ENCODE peak calls at places on chromosomes 2 and 18, in six cellular contexts. V is K562; L is stimulated activated CD4-positive, alpha-beta T cell treated with anti-CD3 and anti-CD28 coated beads, Interleukin-2, amount 100 ng/mL, for 48 hours; H is NCI-H1092; R is psoas muscle; S is NCI-H1105. T is an unnamed sample.
A peak's percentile ranks its signal among the peaks of the same experiment; 100 is the strongest.

GRCh38 chr2:121359937-121360565 is 75.0 kb upstream of the TFCP2L1 start:
- DNase-seq in V (no peak), L (no peak), H (no peak), R (no peak), S (no peak), T (no peak)

GRCh38 chr18:52588916-52589315 is 248.9 kb downstream of the DCC start:
- DNase-seq in V (no peak), L (no peak), H (no peak), R (no peak), S (no peak), T (no peak)

GRCh38 chr18:40079786-40080185 is 1875.2 kb upstream of the PIK3C3 start:
- DNase-seq in V (no peak), L (no peak), H (no peak), R (no peak), S (no peak), T (no peak)

GRCh38 chr2:138581909-138582308 is 80.3 kb downstream of the SPOPL start:
- DNase-seq in V (no peak), L (no peak), H (no peak), R (no peak), S (no peak), T (no peak)

GRCh38 chr2:136214284-136214683 is 96.3 kb upstream of the CXCR4 start:
- DNase-seq in V (no peak), L (no peak), H (no peak), R (no peak), S (no peak), T (no peak)

GRCh38 chr2:68463287-68463877 is 3.7 kb downstream of the FBXO48 start:
- DNase-seq in V (peak; percentile 48), L (no peak), H (peak; percentile 20), R (no peak), S (peak; percentile 49), T (peak; percentile 26)

GRCh38 chr2:54708584-54709340 is 14.7 kb upstream of the EML6 start:
- DNase-seq in V (no peak), L (no peak), H (no peak), R (peak; percentile 23), S (no peak), T (no peak)

GRCh38 chr2:44931177-44931795 is 10.2 kb upstream of the SIX3 start:
- DNase-seq in V (no peak), L (no peak), H (no peak), R (no peak), S (no peak), T (no peak)

GRCh38 chr18:50356036-50356945 is 18.6 kb upstream of the SKA1 start:
- DNase-seq in V (no peak), L (no peak), H (no peak), R (no peak), S (no peak), T (no peak)

GRCh38 chr2:162750033-162750432 is 88.5 kb downstream of the KCNH7 start:
- DNase-seq in V (no peak), L (no peak), H (no peak), R (no peak), S (no peak), T (no peak)

GRCh38 chr2:127254386-127254981 is 34.4 kb upstream of the CYP27C1 start:
- DNase-seq in V (no peak), L (no peak), H (no peak), R (no peak), S (no peak), T (no peak)

GRCh38 chr2:241189093-241189855 is 797 bp downstream of the ANO7 start:
- DNase-seq in V (no peak), L (no peak), H (no peak), R (no peak), S (no peak), T (no peak)

GRCh38 chr2:241636983-241637232 is at the start of gene THAP4:
- DNase-seq in V (peak; percentile 85), L (peak; percentile 49), H (no peak), R (peak; percentile 80), S (no peak), T (peak; percentile 88)

GRCh38 chr18:23487738-23488625 is 15.3 kb upstream of the RMC1 start:
- DNase-seq in V (peak; percentile 73), L (no peak), H (no peak), R (no peak), S (no peak), T (peak; percentile 28)

GRCh38 chr2:71613953-71614925 is 160.9 kb downstream of the DYSF start:
- DNase-seq in V (no peak), L (no peak), H (no peak), R (peak; percentile 7), S (no peak), T (no peak)

GRCh38 chr2:27071990-27072830 is 756 bp upstream of the OST4 start:
- DNase-seq in V (peak; percentile 48), L (peak; percentile 26), H (no peak), R (peak; percentile 44), S (no peak), T (peak; percentile 10)

GRCh38 chr2:219294356-219295351 is 14.5 kb downstream of the PTPRN start:
- DNase-seq in V (peak; percentile 93), L (peak; percentile 92), H (peak; percentile 22), R (peak; percentile 86), S (no peak), T (peak; percentile 94)

GRCh38 chr2:134773372-134774073 is 54.7 kb upstream of the TMEM163 start:
- DNase-seq in V (no peak), L (no peak), H (no peak), R (no peak), S (no peak), T (no peak)